ENCODE peak calls at places on chromosomes 7 and 10, in four cellular contexts. Z is neuronal stem cell, N is H9, S is H1. M is an unnamed sample.

GRCh38 chr7:149854611-149855367 is 16.6 kb downstream of the ZNF862 start:
- DNase-seq in Z (no peak), N (peak; percentile 83), S (no peak), M (peak; percentile 51)

GRCh38 chr10:84407390-84408049 is 79.1 kb downstream of the CCSER2 start:
- DNase-seq in Z (no peak), N (no peak), S (no peak), M (no peak)

GRCh38 chr10:4138146-4138721 is 353.2 kb upstream of the KLF6 start:
- DNase-seq in Z (no peak), N (no peak), S (no peak), M (no peak)

GRCh38 chr7:83036721-83037380 is 125.8 kb downstream of the PCLO start:
- DNase-seq in Z (no peak), N (no peak), S (no peak), M (no peak)

GRCh38 chr10:86836044-86836443 is 79.6 kb downstream of the BMPR1A start:
- DNase-seq in Z (no peak), N (no peak), S (no peak), M (no peak)

GRCh38 chr10:117662126-117662525 is 119.6 kb downstream of the EMX2 start:
- DNase-seq in Z (no peak), N (no peak), S (no peak), M (no peak)

GRCh38 chr7:67590649-67591048 is 594.0 kb downstream of the TYW1 start:
- DNase-seq in Z (no peak), N (no peak), S (no peak), M (no peak)

GRCh38 chr10:44470779-44471178 is 85.9 kb upstream of the CXCL12 start:
- DNase-seq in Z (no peak), N (no peak), S (no peak), M (no peak)

GRCh38 chr7:80918406-80918805 is 445 bp downstream of the SEMA3C start:
- DNase-seq in Z (peak; percentile 20), N (peak; percentile 31), S (no peak), M (no peak)

GRCh38 chr7:23276381-23276780 is 22.8 kb upstream of the MALSU1 start:
- DNase-seq in Z (no peak), N (peak; percentile 66), S (peak; percentile 17), M (no peak)

GRCh38 chr10:69633673-69634635 is 3.9 kb downstream of the FAM241B start:
- DNase-seq in Z (no peak), N (peak; percentile 12), S (no peak), M (no peak)

GRCh38 chr7:46352335-46352954 is 431.4 kb upstream of the IGFBP3 start:
- DNase-seq in Z (peak; percentile 79), N (peak; percentile 57), S (peak; percentile 15), M (peak; percentile 72)

GRCh38 chr10:99527526-99528255 is 5.1 kb upstream of the NKX2-3 start:
- DNase-seq in Z (no peak), N (peak; percentile 55), S (no peak), M (no peak)

GRCh38 chr10:29970012-29970396 is 89.4 kb downstream of the JCAD start:
- DNase-seq in Z (no peak), N (no peak), S (no peak), M (no peak)
- H4K91ac ChIP-seq in Z (no peak overlapping the region), N (no peak overlapping the region), S (no peak overlapping the region), M (no peak overlapping the region)

GRCh38 chr7:143008007-143008901 is 18.7 kb downstream of the OR9A2 start:
- DNase-seq in Z (peak; percentile 79), N (peak; percentile 86), S (peak; percentile 61), M (peak; percentile 41)
- H4K91ac ChIP-seq in Z (no peak overlapping the region), N (no peak overlapping the region), S (no peak overlapping the region), M (no peak overlapping the region)

GRCh38 chr7:131649003-131649541 is 92.6 kb upstream of the PODXL start:
- DNase-seq in Z (no peak), N (no peak), S (no peak), M (no peak)
- H4K91ac ChIP-seq in Z (peak overlapping the region; percentile 76), N (no peak overlapping the region), S (peak overlapping the region; percentile 81), M (no peak overlapping the region)

GRCh38 chr7:134778941-134779740 is at the start of gene CALD1:
- DNase-seq in Z (peak; percentile 76), N (peak; percentile 95), S (peak; percentile 87), M (peak; percentile 99)
- H4K91ac ChIP-seq in Z (no peak within 1 kb of the TSS), N (no peak within 1 kb of the TSS), S (no peak within 1 kb of the TSS), M (peak within 1 kb of the TSS; percentile 98)

DNA sequence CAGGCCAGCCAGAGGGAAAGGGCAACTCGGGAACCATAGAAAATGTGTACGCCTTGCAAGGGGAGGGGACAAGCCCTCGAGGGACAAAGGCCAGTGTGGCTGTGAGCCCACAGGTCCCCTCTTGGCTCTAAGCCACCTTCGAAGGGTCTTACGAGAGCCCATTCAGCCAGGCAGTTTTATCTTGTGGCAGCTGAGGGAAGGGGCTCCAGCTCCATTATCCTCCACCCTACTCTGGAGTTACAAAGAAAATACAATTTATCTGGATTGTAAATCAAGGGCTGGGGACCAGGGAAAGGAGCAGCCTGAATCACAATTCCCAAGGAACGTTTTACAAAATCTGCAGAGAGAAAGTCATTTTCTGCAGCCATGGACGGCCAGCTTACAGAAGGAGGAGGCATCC is 159.5 kb upstream of the ZMIZ1 start:
- DNase-seq in Z (no peak), N (no peak), S (no peak), M (no peak)
- H4K91ac ChIP-seq in Z (no peak overlapping the region), N (no peak overlapping the region), S (no peak overlapping the region), M (no peak overlapping the region)

DNA sequence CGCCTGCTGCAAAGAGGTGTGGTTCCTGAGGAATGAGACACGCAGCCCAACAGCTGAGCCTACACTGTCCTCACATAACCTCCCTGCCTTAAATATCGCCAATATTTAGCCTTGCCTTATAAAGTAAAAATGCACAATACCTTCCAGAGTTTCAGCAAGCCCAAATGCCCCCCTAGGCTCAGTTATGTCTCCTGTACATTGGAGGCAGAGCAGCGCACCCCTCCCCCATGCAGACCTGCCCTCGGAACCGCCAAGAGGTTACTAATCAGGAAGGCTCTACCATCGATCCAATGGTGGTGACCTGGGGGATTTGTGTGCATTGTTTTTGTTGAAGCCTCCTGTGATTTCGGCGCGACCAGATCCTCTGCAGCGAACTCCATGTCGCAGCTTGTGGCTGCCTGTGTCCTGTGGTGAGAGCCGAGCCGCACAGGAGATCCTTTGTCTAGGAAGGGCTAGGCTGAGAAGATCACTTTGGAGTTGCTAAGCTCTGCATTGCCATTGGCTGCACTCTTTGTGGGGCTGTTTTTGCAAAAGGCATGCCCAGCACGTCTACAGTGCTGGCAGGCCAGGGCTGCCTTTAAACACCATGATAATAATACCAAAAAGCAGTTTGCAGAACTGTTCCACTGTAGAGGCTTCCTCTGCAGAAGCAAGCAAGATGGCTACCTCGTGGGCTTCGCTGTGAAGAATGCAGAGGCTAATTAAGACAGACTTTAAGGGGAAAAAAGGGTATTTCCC is 40.1 kb downstream of the TET1 start:
- DNase-seq in Z (peak; percentile 89), N (peak; percentile 92), S (peak; percentile 82), M (peak; percentile 87)
- H4K91ac ChIP-seq in Z (no peak overlapping the region), N (no peak overlapping the region), S (peak overlapping the region; percentile 57), M (peak overlapping the region; percentile 93)